ENCODE peak calls at places on chromosomes 13 and 19, in six cellular contexts. U, J, S, A, K and P are unnamed samples.

GRCh38 chr19:32662186-32662585 is 12.8 kb downstream of the ANKRD27 start:
- DNase-seq in A (peak), J (no peak), U (no peak), K (no peak), S (no peak), P (no peak)

GRCh38 chr13:81018936-81019335 is 678.0 kb upstream of the SPRY2 start:
- DNase-seq in U (no peak), S (no peak), A (no peak), J (no peak), K (no peak), P (no peak)

GRCh38 chr13:43237616-43238015 is 214.2 kb downstream of the DNAJC15 start:
- DNase-seq in A (no peak), S (no peak), J (no peak), U (no peak), K (no peak), P (no peak)

GRCh38 chr13:112692104-112692503 is 2.3 kb downstream of the ATP11A start:
- DNase-seq in S (no peak), J (no peak), U (no peak), K (no peak), A (no peak), P (no peak)

GRCh38 chr13:36904219-36904618 is 15.8 kb downstream of the SMAD9 start:
- DNase-seq in K (no peak), A (no peak), U (no peak), S (no peak), J (no peak), P (no peak)

GRCh38 chr13:68185767-68186166 is 955.6 kb upstream of the PCDH9 start:
- DNase-seq in J (no peak), S (no peak), K (no peak), U (no peak), A (no peak), P (no peak)

GRCh38 chr13:24063281-24063851 is 97.2 kb upstream of the SPATA13 start:
- DNase-seq in S (no peak), K (no peak), J (no peak), U (no peak), A (no peak), P (no peak)

GRCh38 chr13:110448230-110448629 is 113.3 kb downstream of the RAB20 start:
- DNase-seq in A (peak), S (no peak), K (peak), U (peak), J (no peak), P (no peak)

GRCh38 chr19:29001006-29001921 is 211.7 kb downstream of the UQCRFS1 start:
- DNase-seq in J (no peak), K (no peak), S (no peak), A (no peak), U (no peak), P (no peak)

GRCh38 chr13:26965058-26965380 is 204.4 kb upstream of the GPR12 start:
- DNase-seq in S (no peak), U (no peak), J (no peak), A (no peak), K (no peak), P (no peak)

GRCh38 chr19:43594710-43595604 is 977 bp downstream of the IRGQ start:
- DNase-seq in S (peak), J (peak), K (peak), A (peak), U (no peak), P (peak)

GRCh38 chr19:41298327-41298964 is 11.5 kb upstream of the CCDC97 start:
- DNase-seq in S (no peak), J (no peak), A (peak), K (peak), U (no peak), P (no peak)

GRCh38 chr13:106100261-106100919 is 435.1 kb downstream of the EFNB2 start:
- DNase-seq in K (peak), S (no peak), A (no peak), J (no peak), U (no peak), P (no peak)

GRCh38 chr19:5667751-5668271 is 12.5 kb downstream of the MICOS13 start:
- DNase-seq in S (no peak), A (no peak), K (no peak), U (no peak), J (no peak), P (no peak)

GRCh38 chr13:80029170-80029569 is 311.8 kb downstream of the SPRY2 start:
- DNase-seq in U (no peak), S (no peak), K (no peak), A (no peak), J (no peak), P (no peak)

GRCh38 chr13:24086642-24087041 is 73.9 kb upstream of the SPATA13 start:
- DNase-seq in K (peak), S (no peak), A (no peak), U (no peak), J (no peak), P (no peak)

GRCh38 chr13:114064516-114065140 is 67.8 kb downstream of the RASA3 start:
- DNase-seq in U (no peak), A (peak), S (no peak), J (no peak), K (no peak), P (no peak)

GRCh38 chr19:5686647-5687359 is 3.3 kb upstream of the RPL36 start:
- DNase-seq in S (peak), K (peak), J (peak), A (peak), U (peak), P (peak)

GRCh38 chr19:28988066-28988465 is 224.9 kb downstream of the UQCRFS1 start:
- DNase-seq in K (no peak), U (no peak), S (no peak), J (no peak), A (no peak), P (no peak)

GRCh38 chr19:13905634-13906524 is at the start of the genes BRME1 and CC2D1A:
- DNase-seq in U (peak), K (peak), A (peak), S (peak), J (peak), P (peak)

GRCh38 chr13:52004508-52005183 is 6.6 kb downstream of the ATP7B start:
- DNase-seq in U (no peak), J (no peak), K (no peak), A (no peak), S (no peak), P (no peak)

GRCh38 chr19:55552206-55552605 is 6.9 kb upstream of the SBK3 start:
- DNase-seq in U (peak), K (no peak), A (no peak), S (no peak), J (no peak), P (no peak)

GRCh38 chr19:56525214-56525860 is 13.4 kb upstream of the ZFP28 start:
- DNase-seq in S (no peak), J (no peak), A (peak), U (no peak), K (no peak), P (no peak)

GRCh38 chr13:112159575-112160547 is 92.9 kb downstream of the SOX1 start:
- DNase-seq in A (no peak), U (no peak), J (no peak), S (no peak), K (no peak), P (no peak)

GRCh38 chr13:99033814-99034213 is 56.0 kb upstream of the DOCK9 start:
- DNase-seq in S (no peak), U (no peak), K (peak), A (peak), J (no peak), P (no peak)

DNA sequence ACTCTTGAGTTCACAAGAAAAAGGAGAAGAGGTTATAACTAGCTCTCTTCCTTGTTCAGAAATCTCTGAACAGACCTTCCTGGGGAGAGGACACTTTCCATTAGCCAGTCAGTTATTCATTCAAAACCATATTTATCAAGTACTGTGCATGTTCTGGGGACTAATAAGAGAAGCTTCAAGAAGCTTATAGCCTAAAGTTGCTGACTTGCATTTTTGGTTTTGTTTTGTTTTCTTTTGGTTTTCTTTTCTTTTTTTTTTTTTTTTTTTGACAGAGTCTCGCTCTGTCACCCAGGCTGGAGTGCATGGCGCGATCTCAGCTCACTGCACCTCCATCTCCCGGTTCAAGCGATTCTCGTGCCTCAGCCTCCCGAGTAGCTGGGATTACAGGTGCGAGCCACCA is 471.4 kb downstream of the KLF12 start:
- DNase-seq in A (no peak), K (no peak), U (no peak), J (no peak), S (no peak), P (no peak)
- TF ChIP-seq CTCF in A (no peak), K (no peak), U (no peak), J (no peak), S (no peak), P (no peak)

DNA sequence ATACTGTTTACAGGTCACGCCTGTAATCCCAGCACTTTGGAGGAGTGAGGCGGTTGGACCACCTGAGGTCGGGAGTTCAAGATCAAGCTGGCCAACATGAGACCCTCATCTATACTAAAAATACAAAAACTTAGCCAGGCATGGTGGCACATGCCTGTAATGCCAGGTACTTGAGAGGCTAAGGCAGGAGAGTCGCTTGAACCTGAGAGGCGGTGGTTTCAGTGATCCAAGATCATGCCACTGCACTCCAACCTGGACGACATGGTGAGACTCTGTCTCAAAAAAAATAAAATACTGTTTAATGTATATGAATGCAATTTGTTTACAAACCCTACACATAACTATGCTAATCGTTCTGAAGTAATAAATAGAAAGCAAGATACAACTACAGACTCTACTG is 102.4 kb downstream of the ZNF486 start:
- DNase-seq in S (no peak), K (no peak), U (no peak), J (no peak), A (no peak), P (no peak)
- TF ChIP-seq CTCF in S (no peak), K (no peak), U (no peak), J (no peak), A (no peak), P (no peak)

DNA sequence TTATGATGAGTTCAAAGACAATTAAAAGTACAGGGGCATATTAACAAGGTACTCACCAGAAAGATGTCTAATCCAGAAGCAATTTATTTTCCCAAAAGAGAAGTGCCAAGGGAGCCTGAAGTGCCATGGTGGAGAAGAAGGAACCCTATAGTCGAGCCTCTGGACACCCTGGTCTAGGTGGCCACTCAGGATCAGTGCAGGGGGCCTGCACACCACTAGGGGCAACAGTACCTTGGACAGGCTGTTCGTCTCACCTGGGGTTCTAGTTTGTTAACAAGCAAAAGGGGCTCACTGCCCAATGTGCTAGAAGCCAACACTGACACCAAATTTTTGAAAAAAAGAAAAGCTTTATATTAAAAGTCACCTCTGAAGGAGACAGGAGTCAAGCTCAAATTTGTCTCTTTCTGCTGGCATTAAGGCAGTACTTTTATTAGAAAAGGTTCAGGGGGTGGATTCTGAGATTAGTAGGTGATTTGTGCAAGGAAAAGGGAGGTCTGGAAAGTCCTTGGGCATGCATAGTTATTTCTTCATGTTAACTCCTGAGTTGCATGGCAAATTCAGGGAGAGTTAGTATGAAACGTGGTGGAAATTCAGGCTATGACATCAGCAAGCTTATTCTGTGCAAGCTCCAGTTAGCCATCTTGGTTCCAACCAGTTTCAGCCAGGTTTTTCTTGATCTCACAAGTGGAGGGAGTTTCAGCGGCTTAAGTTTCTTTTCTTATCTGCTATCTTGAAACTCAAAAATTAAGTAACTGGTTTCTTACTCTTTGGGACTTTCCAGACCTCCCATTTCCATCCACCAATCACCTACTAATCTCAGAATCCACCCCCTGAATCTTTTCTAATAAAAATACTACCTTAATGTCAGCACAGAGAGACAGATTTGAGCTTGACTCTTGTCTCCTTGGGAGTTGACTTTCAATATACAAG is 884 bp upstream of the CBY2 start:
- DNase-seq in S (no peak), J (no peak), K (no peak), U (no peak), A (no peak), P (no peak)
- TF ChIP-seq CTCF in S (no peak), J (peak), K (no peak), U (peak), A (no peak), P (no peak)

GRCh38 chr19:2888739-2889224 is 11.9 kb upstream of the ZNF57 start:
- DNase-seq in J (no peak), S (peak), U (no peak), A (no peak), K (no peak), P (no peak)

GRCh38 chr19:2883686-2884439 is 16.7 kb downstream of the ZNF556 start:
- DNase-seq in U (no peak), S (no peak), A (no peak), K (no peak), J (no peak), P (no peak)

GRCh38 chr19:2885736-2886135 is 15.0 kb upstream of the ZNF57 start:
- DNase-seq in J (no peak), U (no peak), A (no peak), K (no peak), S (no peak), P (no peak)

DNA sequence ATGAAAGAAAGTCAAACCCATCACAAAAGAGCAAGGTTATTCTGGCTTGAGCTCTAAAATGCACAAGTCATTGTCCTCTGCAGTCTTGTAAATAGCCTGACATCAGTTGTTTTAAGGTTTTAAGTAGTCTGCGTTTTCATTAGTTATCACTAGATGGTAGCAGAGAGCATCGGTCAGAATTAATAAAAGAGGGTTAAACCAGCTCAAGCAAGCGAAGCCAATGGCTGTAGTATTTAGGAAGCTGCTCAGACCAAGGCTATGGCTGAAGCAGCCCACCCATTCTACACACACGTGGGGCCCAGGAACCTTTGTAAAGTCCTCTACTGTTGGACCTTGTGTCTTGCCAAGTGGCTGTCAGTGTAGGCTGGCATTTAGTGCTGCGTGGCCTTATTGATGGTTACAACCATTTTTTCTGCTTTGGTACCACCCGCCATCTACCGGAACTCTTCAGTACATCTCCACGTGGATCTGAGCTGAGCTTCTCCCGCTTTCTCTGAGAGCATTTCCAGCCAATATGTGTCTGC is 13.3 kb upstream of the ZNF57 start:
- DNase-seq in S (peak), A (peak), J (no peak), K (peak), U (peak), P (no peak)
- TF ChIP-seq CTCF in S (no peak), A (peak), J (peak), K (peak), U (peak), P (peak)

GRCh38 chr19:50478901-50479715 is 2.5 kb upstream of the GARIN5A start:
- DNase-seq in U (no peak), K (peak), A (peak), J (no peak), S (no peak), P (no peak)
- TF ChIP-seq CTCF in U (peak), K (peak), A (peak), J (peak), S (no peak), P (peak)

DNA sequence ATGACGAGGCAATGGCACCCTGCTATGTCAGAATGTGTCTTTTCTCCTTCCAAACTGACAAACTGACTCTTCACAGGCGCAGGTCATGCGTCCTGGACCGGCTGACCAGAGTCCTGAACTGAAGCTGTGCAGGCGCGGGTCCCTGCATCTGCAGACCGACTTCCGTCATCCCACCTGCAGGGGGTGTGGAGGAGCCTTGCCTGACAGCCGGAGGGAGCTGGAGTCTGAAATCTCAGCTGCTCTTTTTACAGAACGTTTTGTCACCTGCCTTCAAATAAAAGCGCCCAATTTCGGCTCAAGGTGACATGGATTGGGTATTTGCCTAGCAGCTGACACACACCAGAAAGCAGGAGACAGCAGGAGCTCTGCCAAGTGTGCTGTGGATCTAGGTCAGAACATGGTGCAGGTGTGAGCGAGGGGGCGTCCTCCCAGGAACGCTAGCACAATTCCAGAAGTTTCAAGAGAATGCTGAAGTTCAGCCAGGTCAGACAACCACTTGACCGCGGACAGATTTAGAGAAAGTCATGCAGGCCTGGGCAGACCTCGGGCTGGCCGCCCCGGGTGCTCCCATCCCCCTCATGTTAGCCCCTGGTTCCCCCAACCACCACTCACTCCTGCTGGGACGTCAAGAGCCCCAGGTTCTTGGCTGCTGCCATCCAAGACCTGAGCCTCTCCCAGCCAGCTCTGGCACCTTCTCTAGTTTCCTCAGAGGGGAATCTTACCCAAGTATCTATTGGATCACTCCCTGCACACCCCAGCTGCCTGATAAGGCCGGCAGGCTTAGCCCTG is 32.8 kb downstream of the ELL start:
- DNase-seq in U (no peak), A (no peak), S (no peak), K (peak), J (peak), P (peak)
- TF ChIP-seq CTCF in U (peak), A (peak), S (no peak), K (peak), J (peak), P (no peak)

DNA sequence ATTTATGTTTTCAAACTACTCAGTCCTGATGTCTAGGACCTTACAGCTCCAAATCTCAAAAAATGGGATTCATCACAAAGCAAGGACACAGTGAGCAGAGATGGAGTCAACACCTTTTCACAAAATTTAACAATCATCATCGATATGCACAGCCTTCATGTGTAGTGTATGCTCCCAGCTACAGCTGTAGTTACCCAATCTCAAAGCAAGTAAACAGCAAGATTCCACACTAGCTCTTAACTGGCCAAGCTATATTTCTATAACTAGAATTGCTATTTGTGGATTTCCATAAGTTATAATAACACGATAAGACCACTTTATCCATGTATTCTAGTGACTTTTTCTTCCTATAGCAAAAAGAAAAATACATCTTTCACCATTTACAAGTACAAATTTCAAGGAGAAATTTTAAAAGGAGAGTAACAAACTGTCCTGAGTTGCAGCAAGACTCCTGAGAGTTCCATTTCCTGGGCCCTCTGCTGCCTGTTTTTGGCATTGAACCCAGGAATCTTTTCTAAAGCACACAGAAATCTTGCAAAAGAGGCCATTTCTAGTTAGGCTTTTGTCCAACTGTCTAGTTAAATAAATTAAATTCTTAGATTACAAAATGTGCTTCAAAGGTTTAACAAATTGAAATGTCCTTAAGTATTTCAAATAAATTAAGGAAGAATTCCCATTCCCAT is 460.6 kb downstream of the FGF14 start:
- DNase-seq in S (no peak), U (no peak), J (no peak), A (peak), K (peak), P (no peak)
- TF ChIP-seq CTCF in S (no peak), U (peak), J (peak), A (peak), K (no peak), P (no peak)

DNA sequence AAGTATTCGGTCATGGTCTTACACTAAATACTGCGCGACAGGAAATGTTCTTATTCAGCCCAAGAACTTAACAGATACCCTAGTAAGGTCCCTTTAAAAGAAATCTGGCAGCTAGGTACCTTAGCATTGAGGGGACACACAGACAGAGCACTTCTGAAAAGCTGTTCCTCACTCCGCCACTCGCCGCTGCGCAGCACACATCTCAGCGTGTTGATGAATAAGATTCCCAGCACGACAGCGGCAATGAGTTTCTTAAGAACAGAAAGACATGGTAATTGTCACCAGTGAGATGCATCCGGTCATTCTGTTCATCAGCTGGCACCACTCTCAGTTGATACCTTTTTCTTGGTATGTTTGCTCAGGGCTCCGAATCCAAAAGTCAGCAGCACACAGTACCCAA is 39.9 kb downstream of the TMTC4 start:
- DNase-seq in A (no peak), S (no peak), K (no peak), J (no peak), U (no peak), P (no peak)
- TF ChIP-seq CTCF in A (no peak), S (no peak), K (no peak), J (no peak), U (no peak), P (no peak)